ENCODE peak calls at places on chromosomes 16 and 17, in five cellular contexts. E is stomach; P is HFF-Myc; R is C1 segment of cervical spinal cord; H is stimulated activated naive CD8-positive, alpha-beta T cell treated with anti-CD3 and anti-CD28 coated beads, Interleukin-15, amount 100 ng/mL, for 72 hours. U is an unnamed sample.
A peak's percentile ranks its signal among the peaks of the same experiment; 100 is the strongest.

GRCh38 chr17:81027038-81027437 is 7.9 kb upstream of the BAIAP2 start:
- DNase-seq in H (no peak), P (no peak), E (no peak), R (no peak), U (no peak)

GRCh38 chr16:74261068-74261467 is 35.5 kb upstream of the PSMD7 start:
- DNase-seq in E (no peak), P (no peak), R (no peak), H (no peak), U (no peak)

GRCh38 chr17:1026599-1026975 is 29.7 kb downstream of the TIMM22 start:
- DNase-seq in P (no peak), E (no peak), H (no peak), R (no peak), U (no peak)

GRCh38 chr17:62662855-62663254 is 35.4 kb downstream of the MRC2 start:
- DNase-seq in E (no peak), P (no peak), H (no peak), R (no peak), U (no peak)

GRCh38 chr17:6755731-6756184 is at the start of gene XAF1:
- DNase-seq in P (no peak), R (peak; percentile 29), H (no peak), E (peak; percentile 46), U (no peak)

GRCh38 chr17:75241996-75242460 is 19.4 kb downstream of the GGA3 start:
- DNase-seq in E (no peak), H (no peak), P (no peak), R (no peak), U (no peak)

GRCh38 chr16:49121636-49122035 is 160.0 kb downstream of the CBLN1 start:
- DNase-seq in E (no peak), R (no peak), P (no peak), H (no peak), U (no peak)

GRCh38 chr17:9684955-9685621 is 39.8 kb downstream of the USP43 start:
- DNase-seq in H (no peak), E (no peak), P (no peak), R (no peak), U (no peak)

GRCh38 chr17:12974319-12974661 is 43.5 kb downstream of the ELAC2 start:
- DNase-seq in R (no peak), E (no peak), P (no peak), H (no peak), U (no peak)